ENCODE peak calls at places on chromosomes 2 and 18, in nine cellular contexts. W is neuronal stem cell, V is AG10803, E is putamen, U is iris pigment epithelial cell, D is heart right ventricle, G is mesothelial cell of epicardium, B is choroid plexus epithelial cell, Q is colonic mucosa. Y is an unnamed sample.

GRCh38 chr2:133489641-133490411 is 78.4 kb downstream of the NCKAP5 start:
- DNase-seq in U (peak; percentile 59), D (peak; percentile 42), E (no peak), V (peak; percentile 39), G (no peak), W (no peak), B (peak; percentile 5), Q (peak; percentile 46), Y (no peak)

GRCh38 chr2:173568054-173568453 is 213.4 kb downstream of the CDCA7 start:
- DNase-seq in W (peak; percentile 23), B (peak; percentile 30), V (peak; percentile 13), E (no peak), G (no peak), D (peak; percentile 17), Q (peak; percentile 43), U (peak; percentile 33), Y (no peak)

GRCh38 chr2:168272225-168272624 is 24.8 kb upstream of the STK39 start:
- DNase-seq in D (no peak), G (no peak), W (no peak), U (no peak), V (no peak), E (no peak), Q (no peak), B (no peak), Y (no peak)

GRCh38 chr18:3058328-3059191 is 45.6 kb upstream of the LPIN2 start:
- DNase-seq in U (peak; percentile 39), G (no peak), D (no peak), V (no peak), B (no peak), Q (no peak), W (no peak), E (no peak), Y (no peak)

GRCh38 chr2:239008004-239008403 is 160.1 kb downstream of the TWIST2 start:
- DNase-seq in B (no peak), D (no peak), U (no peak), W (no peak), G (no peak), E (no peak), V (no peak), Q (no peak), Y (no peak)

GRCh38 chr2:8550481-8550880 is 131.4 kb upstream of the ID2 start:
- DNase-seq in B (no peak), G (peak; percentile 10), W (no peak), Q (peak; percentile 15), U (no peak), D (no peak), E (no peak), V (no peak), Y (peak; percentile 31)

GRCh38 chr2:127658146-127658545 is 12.2 kb downstream of the GPR17 start:
- DNase-seq in Q (no peak), W (no peak), D (no peak), U (no peak), V (no peak), G (no peak), B (no peak), E (no peak), Y (no peak)

GRCh38 chr2:223027442-223027841 is 24.5 kb upstream of the KCNE4 start:
- DNase-seq in U (peak; percentile 75), D (no peak), V (peak; percentile 74), B (peak; percentile 47), W (no peak), E (no peak), G (no peak), Q (no peak), Y (no peak)